ENCODE peak calls at places on chromosome 21, in six cellular contexts. One of them, this sample, is unnamed. For H3K4me1, the result is how much of the 10 kb centered on the place peaks cover.

GRCh38 chr21:37636152-37636860 is 269.7 kb downstream of the DYRK1A start:
- DNase-seq in HepG2: no peak
- DNase-seq in adrenal gland: no peak
- DNase-seq in A549: peak
- DNase-seq in heart left ventricle: no peak
- DNase-seq in Peyer's patch: no peak
- DNase-seq in this sample: no peak

GRCh38 chr21:28781602-28782274 is 210.9 kb downstream of the LTN1 start:
- DNase-seq in Peyer's patch: no peak
- DNase-seq in A549: peak
- DNase-seq in heart left ventricle: no peak
- DNase-seq in HepG2: peak
- DNase-seq in adrenal gland: no peak
- DNase-seq in this sample: no peak

GRCh38 chr21:23542097-23542496 is 2065.2 kb downstream of the MRPL39 start:
- DNase-seq in adrenal gland: no peak
- DNase-seq in Peyer's patch: no peak
- DNase-seq in A549: no peak
- DNase-seq in HepG2: no peak
- DNase-seq in heart left ventricle: no peak
- DNase-seq in this sample: no peak

GRCh38 chr21:17921579-17922530 is 102.7 kb upstream of the C21orf91 start:
- DNase-seq in heart left ventricle: no peak
- DNase-seq in A549: no peak
- DNase-seq in HepG2: no peak
- DNase-seq in Peyer's patch: no peak
- DNase-seq in adrenal gland: no peak
- DNase-seq in this sample: peak

GRCh38 chr21:20946701-20947100 is 51.5 kb upstream of the NCAM2 start:
- DNase-seq in adrenal gland: no peak
- DNase-seq in A549: no peak
- DNase-seq in heart left ventricle: no peak
- DNase-seq in HepG2: no peak
- DNase-seq in Peyer's patch: no peak
- DNase-seq in this sample: no peak

GRCh38 chr21:29149771-29150425 is 19.5 kb downstream of the MAP3K7CL start:
- DNase-seq in adrenal gland: no peak
- DNase-seq in Peyer's patch: no peak
- DNase-seq in HepG2: no peak
- DNase-seq in A549: no peak
- DNase-seq in heart left ventricle: no peak
- DNase-seq in this sample: no peak

GRCh38 chr21:27648560-27648959 is 681.7 kb upstream of the ADAMTS5 start:
- DNase-seq in adrenal gland: no peak
- DNase-seq in A549: no peak
- DNase-seq in HepG2: no peak
- DNase-seq in heart left ventricle: no peak
- DNase-seq in Peyer's patch: no peak
- DNase-seq in this sample: no peak

GRCh38 chr21:16079830-16080229 is 350.0 kb downstream of the USP25 start:
- DNase-seq in Peyer's patch: no peak
- DNase-seq in HepG2: peak
- DNase-seq in heart left ventricle: no peak
- DNase-seq in adrenal gland: no peak
- DNase-seq in A549: peak
- DNase-seq in this sample: no peak

GRCh38 chr21:25752389-25752788 is 17.6 kb downstream of the GABPA start:
- DNase-seq in A549: no peak
- DNase-seq in Peyer's patch: no peak
- DNase-seq in heart left ventricle: no peak
- DNase-seq in adrenal gland: no peak
- DNase-seq in HepG2: no peak
- DNase-seq in this sample: no peak

GRCh38 chr21:42238185-42238934 is 19.4 kb downstream of the ABCG1 start:
- DNase-seq in A549: no peak
- DNase-seq in adrenal gland: peak
- DNase-seq in heart left ventricle: no peak
- DNase-seq in HepG2: no peak
- DNase-seq in Peyer's patch: no peak
- DNase-seq in this sample: no peak
- TF ChIP-seq POLR2A in A549: no peak
- TF ChIP-seq POLR2A in adrenal gland: no peak
- TF ChIP-seq POLR2A in heart left ventricle: no peak
- TF ChIP-seq POLR2A in HepG2: no peak
- TF ChIP-seq POLR2A in Peyer's patch: no peak
- TF ChIP-seq POLR2A in this sample: no peak

GRCh38 chr21:45859041-45859761 is 122.4 kb upstream of the COL6A1 start:
- DNase-seq in adrenal gland: peak
- DNase-seq in A549: no peak
- DNase-seq in HepG2: peak
- DNase-seq in heart left ventricle: no peak
- DNase-seq in Peyer's patch: no peak
- DNase-seq in this sample: no peak
- H3K4me1 ChIP-seq in adrenal gland: under half
- H3K4me1 ChIP-seq in A549: under half
- H3K4me1 ChIP-seq in HepG2: under half
- H3K4me1 ChIP-seq in heart left ventricle: under half
- H3K4me1 ChIP-seq in Peyer's patch: under half
- H3K4me1 ChIP-seq in this sample: under half

DNA sequence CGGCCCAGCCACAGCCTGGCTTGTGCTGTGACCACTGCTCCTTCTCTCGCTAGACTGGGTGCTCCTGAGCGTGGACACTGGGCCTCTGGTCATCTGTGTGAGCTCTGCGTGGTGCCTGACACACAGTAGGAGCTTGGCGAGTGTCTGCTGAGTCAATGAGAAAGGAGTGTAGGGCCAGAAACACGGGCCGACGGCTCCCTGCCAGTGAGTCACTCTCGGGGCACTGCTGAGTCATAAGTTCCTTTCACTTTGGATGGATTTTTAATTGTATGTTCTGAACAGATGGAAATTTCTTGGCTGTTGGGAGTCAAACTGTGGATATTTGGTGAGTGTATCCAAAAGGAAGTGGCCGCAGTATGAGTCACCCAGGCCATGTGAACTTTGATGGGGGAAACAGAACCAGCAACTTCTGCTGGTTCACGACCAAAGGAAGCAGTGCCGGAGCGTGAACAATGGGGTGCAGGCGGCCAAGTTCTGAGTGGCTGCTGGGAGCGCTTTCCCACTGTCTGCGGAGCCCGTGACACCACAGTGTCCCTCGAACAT is 41.0 kb upstream of the COL18A1 start:
- DNase-seq in HepG2: peak
- DNase-seq in Peyer's patch: no peak
- DNase-seq in heart left ventricle: peak
- DNase-seq in adrenal gland: peak
- DNase-seq in A549: peak
- DNase-seq in this sample: peak
- TF ChIP-seq POLR2A in HepG2: no peak
- TF ChIP-seq POLR2A in Peyer's patch: no peak
- TF ChIP-seq POLR2A in heart left ventricle: no peak
- TF ChIP-seq POLR2A in adrenal gland: no peak
- TF ChIP-seq POLR2A in A549: no peak
- TF ChIP-seq POLR2A in this sample: peak

GRCh38 chr21:41861987-41862386 is 17.2 kb downstream of the PRDM15 start:
- DNase-seq in A549: no peak
- DNase-seq in HepG2: no peak
- DNase-seq in adrenal gland: no peak
- DNase-seq in heart left ventricle: no peak
- DNase-seq in Peyer's patch: no peak
- DNase-seq in this sample: no peak
- H3K4me1 ChIP-seq in A549: under half
- H3K4me1 ChIP-seq in HepG2: under half
- H3K4me1 ChIP-seq in adrenal gland: under half
- H3K4me1 ChIP-seq in heart left ventricle: under half
- H3K4me1 ChIP-seq in Peyer's patch: under half
- H3K4me1 ChIP-seq in this sample: under half

GRCh38 chr21:34651642-34652041 is 17.2 kb upstream of the CLIC6 start:
- DNase-seq in HepG2: no peak
- DNase-seq in Peyer's patch: no peak
- DNase-seq in heart left ventricle: no peak
- DNase-seq in adrenal gland: no peak
- DNase-seq in A549: no peak
- DNase-seq in this sample: no peak

GRCh38 chr21:34647552-34647951 is 21.2 kb upstream of the CLIC6 start:
- DNase-seq in HepG2: no peak
- DNase-seq in adrenal gland: no peak
- DNase-seq in heart left ventricle: no peak
- DNase-seq in A549: no peak
- DNase-seq in Peyer's patch: no peak
- DNase-seq in this sample: no peak

GRCh38 chr21:34649400-34649799 is 19.4 kb upstream of the CLIC6 start:
- DNase-seq in Peyer's patch: no peak
- DNase-seq in heart left ventricle: no peak
- DNase-seq in adrenal gland: no peak
- DNase-seq in A549: no peak
- DNase-seq in HepG2: no peak
- DNase-seq in this sample: no peak

GRCh38 chr21:34651032-34651431 is 17.8 kb upstream of the CLIC6 start:
- DNase-seq in heart left ventricle: no peak
- DNase-seq in HepG2: no peak
- DNase-seq in Peyer's patch: no peak
- DNase-seq in adrenal gland: no peak
- DNase-seq in A549: no peak
- DNase-seq in this sample: no peak

GRCh38 chr21:34648739-34649297 is 20.0 kb upstream of the CLIC6 start:
- DNase-seq in Peyer's patch: no peak
- DNase-seq in heart left ventricle: no peak
- DNase-seq in A549: no peak
- DNase-seq in HepG2: no peak
- DNase-seq in adrenal gland: no peak
- DNase-seq in this sample: no peak
- TF ChIP-seq POLR2A in Peyer's patch: no peak
- TF ChIP-seq POLR2A in heart left ventricle: no peak
- TF ChIP-seq POLR2A in A549: no peak
- TF ChIP-seq POLR2A in HepG2: no peak
- TF ChIP-seq POLR2A in adrenal gland: no peak
- TF ChIP-seq POLR2A in this sample: no peak

GRCh38 chr21:45093064-45093532 is 18.7 kb downstream of the ADARB1 start:
- DNase-seq in Peyer's patch: no peak
- DNase-seq in A549: no peak
- DNase-seq in adrenal gland: peak
- DNase-seq in heart left ventricle: peak
- DNase-seq in HepG2: no peak
- DNase-seq in this sample: peak
- H3K4me1 ChIP-seq in Peyer's patch: under half
- H3K4me1 ChIP-seq in A549: under half
- H3K4me1 ChIP-seq in adrenal gland: under half
- H3K4me1 ChIP-seq in heart left ventricle: under half
- H3K4me1 ChIP-seq in HepG2: under half
- H3K4me1 ChIP-seq in this sample: under half

GRCh38 chr21:36450511-36450910 is 29.4 kb downstream of the CLDN14 start:
- DNase-seq in adrenal gland: no peak
- DNase-seq in A549: no peak
- DNase-seq in HepG2: no peak
- DNase-seq in Peyer's patch: no peak
- DNase-seq in heart left ventricle: no peak
- DNase-seq in this sample: no peak

GRCh38 chr21:36452281-36452680 is 27.6 kb downstream of the CLDN14 start:
- DNase-seq in A549: no peak
- DNase-seq in Peyer's patch: no peak
- DNase-seq in adrenal gland: no peak
- DNase-seq in heart left ventricle: no peak
- DNase-seq in HepG2: no peak
- DNase-seq in this sample: no peak

GRCh38 chr21:36456714-36457399 is 23.1 kb downstream of the CLDN14 start:
- DNase-seq in HepG2: no peak
- DNase-seq in A549: no peak
- DNase-seq in adrenal gland: no peak
- DNase-seq in heart left ventricle: no peak
- DNase-seq in Peyer's patch: no peak
- DNase-seq in this sample: no peak

GRCh38 chr21:36454079-36454478 is 25.8 kb downstream of the CLDN14 start:
- DNase-seq in Peyer's patch: no peak
- DNase-seq in heart left ventricle: no peak
- DNase-seq in A549: no peak
- DNase-seq in adrenal gland: no peak
- DNase-seq in HepG2: no peak
- DNase-seq in this sample: no peak

DNA sequence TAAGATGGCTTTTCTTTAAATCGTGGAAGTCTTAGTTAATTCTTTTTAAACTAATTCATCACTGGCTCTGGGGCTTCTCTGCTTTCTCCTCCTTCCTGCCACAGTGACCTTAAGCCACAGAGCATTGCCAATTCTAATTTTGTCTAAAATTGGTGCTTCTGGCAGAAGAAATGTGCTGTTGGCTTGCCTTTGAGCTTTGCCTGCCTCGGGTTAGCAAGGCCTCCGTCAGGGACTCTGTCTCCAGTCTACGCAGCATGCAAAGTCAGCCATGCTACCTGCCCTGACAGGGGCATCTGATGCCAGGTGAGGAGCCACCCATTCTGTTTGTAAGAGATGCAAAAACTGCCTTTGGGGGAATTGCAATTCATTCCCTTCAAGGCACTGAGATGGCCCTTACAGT is 25.2 kb downstream of the CLDN14 start:
- DNase-seq in HepG2: no peak
- DNase-seq in heart left ventricle: no peak
- DNase-seq in A549: no peak
- DNase-seq in adrenal gland: no peak
- DNase-seq in Peyer's patch: no peak
- DNase-seq in this sample: no peak
- TF ChIP-seq POLR2A in HepG2: no peak
- TF ChIP-seq POLR2A in heart left ventricle: no peak
- TF ChIP-seq POLR2A in A549: no peak
- TF ChIP-seq POLR2A in adrenal gland: no peak
- TF ChIP-seq POLR2A in Peyer's patch: no peak
- TF ChIP-seq POLR2A in this sample: no peak

GRCh38 chr21:35237287-35237686 is 188.2 kb upstream of the RUNX1 start:
- DNase-seq in heart left ventricle: no peak
- DNase-seq in adrenal gland: no peak
- DNase-seq in HepG2: no peak
- DNase-seq in A549: no peak
- DNase-seq in Peyer's patch: no peak
- DNase-seq in this sample: no peak
- H3K4me1 ChIP-seq in heart left ventricle: under half
- H3K4me1 ChIP-seq in adrenal gland: under half
- H3K4me1 ChIP-seq in HepG2: under half
- H3K4me1 ChIP-seq in A549: under half
- H3K4me1 ChIP-seq in Peyer's patch: under half
- H3K4me1 ChIP-seq in this sample: under half

GRCh38 chr21:31731802-31732537 is at the start of gene SCAF4:
- DNase-seq in HepG2: peak
- DNase-seq in adrenal gland: peak
- DNase-seq in heart left ventricle: peak
- DNase-seq in Peyer's patch: peak
- DNase-seq in A549: peak
- DNase-seq in this sample: peak

GRCh38 chr21:31732538-31732864 is 583 bp upstream of the SCAF4 start:
- DNase-seq in adrenal gland: no peak
- DNase-seq in Peyer's patch: no peak
- DNase-seq in HepG2: peak
- DNase-seq in A549: no peak
- DNase-seq in heart left ventricle: no peak
- DNase-seq in this sample: no peak

GRCh38 chr21:31733521-31734149 is 1.7 kb upstream of the SCAF4 start:
- DNase-seq in HepG2: no peak
- DNase-seq in A549: no peak
- DNase-seq in heart left ventricle: no peak
- DNase-seq in adrenal gland: no peak
- DNase-seq in Peyer's patch: no peak
- DNase-seq in this sample: no peak

GRCh38 chr21:31732891-31733520 is 1.1 kb upstream of the SCAF4 start:
- DNase-seq in Peyer's patch: no peak
- DNase-seq in HepG2: peak
- DNase-seq in A549: peak
- DNase-seq in adrenal gland: peak
- DNase-seq in heart left ventricle: no peak
- DNase-seq in this sample: no peak

GRCh38 chr21:31735518-31735992 is 3.6 kb upstream of the SCAF4 start:
- DNase-seq in HepG2: no peak
- DNase-seq in adrenal gland: no peak
- DNase-seq in Peyer's patch: no peak
- DNase-seq in A549: no peak
- DNase-seq in heart left ventricle: no peak
- DNase-seq in this sample: no peak
- TF ChIP-seq POLR2A in HepG2: no peak
- TF ChIP-seq POLR2A in adrenal gland: no peak
- TF ChIP-seq POLR2A in Peyer's patch: no peak
- TF ChIP-seq POLR2A in A549: no peak
- TF ChIP-seq POLR2A in heart left ventricle: no peak
- TF ChIP-seq POLR2A in this sample: no peak